ENCODE peak calls at places on chromosomes 2 and 18, in five cellular contexts. C is mesendoderm, W is IMR-90, E is K562, M is mammary epithelial cell. Z is an unnamed sample. For H3K27me3, the result is how much of the 10 kb centered on the place peaks cover.

GRCh38 chr2:174573621-174574081 is 24.0 kb downstream of the WIPF1 start:
- DNase-seq in C (no peak), W (no peak), E (no peak), M (peak), Z (no peak)

GRCh38 chr2:19356545-19357382 is 1.7 kb downstream of the OSR1 start:
- DNase-seq in C (peak), W (peak), E (no peak), M (peak), Z (peak)

GRCh38 chr2:239202836-239203235 is 198.0 kb downstream of the HDAC4 start:
- DNase-seq in C (no peak), W (no peak), E (no peak), M (no peak), Z (no peak)

GRCh38 chr18:55337908-55338521 is 250.0 kb downstream of the TCF4 start:
- DNase-seq in C (no peak), W (no peak), E (no peak), M (no peak), Z (no peak)

GRCh38 chr2:240811346-240812300 is 8.4 kb downstream of the KIF1A start:
- DNase-seq in C (no peak), W (no peak), E (no peak), M (no peak), Z (no peak)

GRCh38 chr18:2411381-2411977 is 159.8 kb downstream of the METTL4 start:
- DNase-seq in C (no peak), W (peak), E (no peak), M (peak), Z (peak)

GRCh38 chr18:8046421-8046820 is 479.3 kb downstream of the PTPRM start:
- DNase-seq in C (no peak), W (no peak), E (no peak), M (no peak), Z (no peak)

GRCh38 chr18:45745817-45746461 is 22.0 kb downstream of the SLC14A1 start:
- DNase-seq in C (no peak), W (no peak), E (no peak), M (peak), Z (no peak)

GRCh38 chr18:41170346-41170745 is 784.7 kb upstream of the PIK3C3 start:
- DNase-seq in C (no peak), W (peak), E (no peak), M (no peak), Z (peak)

GRCh38 chr2:54041135-54041534 is 70.3 kb upstream of the PSME4 start:
- DNase-seq in C (no peak), W (no peak), E (no peak), M (peak), Z (no peak)

GRCh38 chr2:55550368-55551102 is 31.0 kb downstream of the CFAP36 start:
- DNase-seq in C (no peak), W (peak), E (no peak), M (peak), Z (peak)

GRCh38 chr2:8594731-8595427 is 87.0 kb upstream of the ID2 start:
- DNase-seq in C (no peak), W (peak), E (no peak), M (no peak), Z (peak)

GRCh38 chr2:128665113-128665512 is 346.4 kb upstream of the HS6ST1 start:
- DNase-seq in C (no peak), W (no peak), E (no peak), M (no peak), Z (no peak)

GRCh38 chr18:33837191-33837590 is 259.2 kb downstream of the ASXL3 start:
- DNase-seq in C (peak), W (no peak), E (no peak), M (no peak), Z (no peak)

GRCh38 chr2:235934059-235934896 is 233.9 kb downstream of the GBX2 start:
- DNase-seq in C (no peak), W (peak), E (no peak), M (no peak), Z (no peak)

GRCh38 chr2:66555511-66556324 is 120.8 kb downstream of the MEIS1 start:
- DNase-seq in C (no peak), W (no peak), E (no peak), M (no peak), Z (no peak)

GRCh38 chr2:75030218-75031009 is 72.0 kb downstream of the POLE4 start:
- DNase-seq in C (no peak), W (no peak), E (no peak), M (no peak), Z (no peak)

GRCh38 chr18:22175326-22175725 is 5.9 kb downstream of the GATA6 start:
- DNase-seq in C (no peak), W (no peak), E (no peak), M (no peak), Z (no peak)

GRCh38 chr2:127674241-127675209 is 805 bp downstream of the LIMS2 start:
- DNase-seq in C (no peak), W (no peak), E (peak), M (no peak), Z (peak)

GRCh38 chr2:98676742-98677141 is 54.2 kb downstream of the MGAT4A start:
- DNase-seq in C (no peak), W (no peak), E (no peak), M (no peak), Z (no peak)

GRCh38 chr2:26584191-26584590 is 57.0 kb downstream of the CIB4 start:
- DNase-seq in C (no peak), W (no peak), E (no peak), M (no peak), Z (no peak)

GRCh38 chr2:166516712-166517303 is 22.8 kb upstream of the SCN7A start:
- DNase-seq in C (peak), W (peak), E (peak), M (peak), Z (peak)

GRCh38 chr2:165634855-165635254 is 159.2 kb downstream of the GALNT3 start:
- DNase-seq in C (peak), W (peak), E (no peak), M (no peak), Z (peak)

GRCh38 chr2:9631976-9632700 is 1.3 kb upstream of the YWHAQ start:
- DNase-seq in C (peak), W (no peak), E (no peak), M (no peak), Z (peak)

GRCh38 chr2:237482485-237482884 is 4.6 kb upstream of the MLPH start:
- DNase-seq in C (no peak), W (no peak), E (no peak), M (no peak), Z (no peak)

GRCh38 chr18:69774831-69775230 is 172.8 kb downstream of the CD226 start:
- DNase-seq in C (no peak), W (peak), E (no peak), M (no peak), Z (peak)

GRCh38 chr2:192195548-192196418 is 1.1 kb upstream of the TMEFF2 start:
- DNase-seq in C (peak), W (peak), E (no peak), M (no peak), Z (peak)

GRCh38 chr2:112582314-112582746 is 2.1 kb upstream of the CHCHD5 start:
- DNase-seq in C (peak), W (peak), E (peak), M (peak), Z (peak)

GRCh38 chr2:105139556-105140236 is 101.8 kb downstream of the MRPS9 start:
- DNase-seq in C (no peak), W (no peak), E (no peak), M (no peak), Z (no peak)

GRCh38 chr2:203934711-203935438 is 1.7 kb upstream of the ICOS start:
- DNase-seq in C (no peak), W (no peak), E (no peak), M (no peak), Z (no peak)

GRCh38 chr18:34976534-34976898 is 64.7 kb upstream of the MAPRE2 start:
- DNase-seq in C (no peak), W (no peak), E (no peak), M (no peak), Z (no peak)
- H3K27me3 ChIP-seq in C (under half), W (under half), E (under half), M (under half), Z (under half)

GRCh38 chr2:65075176-65075575 is 19.0 kb downstream of the CEP68 start:
- DNase-seq in C (no peak), W (peak), E (no peak), M (no peak), Z (no peak)
- H3K9ac ChIP-seq in C (no peak), W (no peak), E (no peak), M (no peak), Z (peak)

GRCh38 chr18:37348729-37349128 is 216.9 kb downstream of the CELF4 start:
- DNase-seq in C (no peak), W (no peak), E (no peak), M (no peak), Z (no peak)
- H3K27me3 ChIP-seq in C (under half), W (under half), E (under half), M (under half), Z (half or more)

DNA sequence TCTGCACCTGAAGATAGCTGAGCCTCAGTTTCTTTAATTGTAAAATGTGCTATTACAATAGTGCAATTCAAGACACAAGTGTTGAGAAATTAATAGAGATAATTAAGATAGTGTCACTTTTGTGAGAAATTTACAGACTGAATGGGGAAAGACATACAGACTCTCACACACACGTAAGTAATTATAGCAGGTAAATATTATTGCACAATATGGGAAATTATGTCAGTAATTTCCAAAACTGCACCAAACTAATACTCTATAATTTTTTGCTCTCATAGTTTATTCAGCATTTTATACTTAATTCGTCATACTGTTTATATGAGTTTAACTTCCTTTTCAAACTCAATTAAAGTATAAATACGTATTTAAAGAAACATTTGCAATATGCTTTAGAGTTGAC is 124.9 kb upstream of the GYPC start:
- DNase-seq in C (no peak), W (no peak), E (no peak), M (no peak), Z (no peak)
- H3K9ac ChIP-seq in C (no peak), W (no peak), E (no peak), M (no peak), Z (no peak)

GRCh38 chr2:172090044-172090946 is 5.0 kb downstream of the DLX1 start:
- DNase-seq in C (peak), W (no peak), E (no peak), M (no peak), Z (no peak)
- H3K27me3 ChIP-seq in C (half or more), W (half or more), E (under half), M (under half), Z (half or more)

DNA sequence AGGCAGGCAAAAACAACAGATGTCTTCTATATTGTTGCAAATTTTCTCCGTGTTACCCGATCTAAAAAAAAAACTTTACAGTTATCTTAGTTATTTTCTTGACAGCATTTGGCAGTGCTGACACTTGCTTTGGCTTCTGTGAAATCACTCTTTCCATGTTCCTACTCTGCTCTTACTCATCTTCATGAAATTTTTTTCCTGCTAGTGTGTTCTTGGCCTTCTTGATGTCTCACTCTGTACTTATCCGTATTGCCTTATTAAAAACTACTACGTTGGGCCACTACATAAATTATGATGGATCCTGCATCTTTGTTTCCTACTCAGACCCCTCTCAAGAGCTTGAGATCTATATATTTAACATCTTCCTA is 134.4 kb downstream of the IKZF2 start:
- DNase-seq in C (no peak), W (peak), E (no peak), M (no peak), Z (peak)
- H3K9ac ChIP-seq in C (no peak), W (no peak), E (no peak), M (no peak), Z (no peak)

GRCh38 chr2:172087191-172087779 is 2.0 kb downstream of the DLX1 start:
- DNase-seq in C (no peak), W (no peak), E (no peak), M (no peak), Z (no peak)
- H3K27me3 ChIP-seq in C (half or more), W (half or more), E (under half), M (under half), Z (half or more)

DNA sequence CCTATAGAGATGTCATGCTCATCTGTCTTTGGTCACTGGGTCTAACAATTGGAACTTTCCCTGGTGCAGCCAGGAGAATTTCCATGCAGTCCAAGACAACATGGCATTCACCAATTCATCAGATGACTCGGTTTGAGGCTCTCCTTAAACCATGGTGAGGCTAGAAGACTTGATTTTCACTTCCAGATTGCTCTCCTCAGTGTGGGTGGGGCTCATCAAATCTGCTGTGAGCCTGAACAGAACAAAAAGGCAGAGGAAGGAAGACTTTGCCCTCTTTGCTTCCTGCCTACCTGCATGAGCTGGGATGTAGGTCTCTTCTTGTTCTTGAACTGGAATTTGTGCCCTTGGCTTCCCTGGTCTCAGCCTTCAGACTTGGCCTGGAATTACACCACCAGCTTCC is 203.4 kb upstream of the TRIB2 start:
- DNase-seq in C (no peak), W (no peak), E (no peak), M (no peak), Z (no peak)
- H3K9ac ChIP-seq in C (no peak), W (no peak), E (no peak), M (no peak), Z (no peak)

DNA sequence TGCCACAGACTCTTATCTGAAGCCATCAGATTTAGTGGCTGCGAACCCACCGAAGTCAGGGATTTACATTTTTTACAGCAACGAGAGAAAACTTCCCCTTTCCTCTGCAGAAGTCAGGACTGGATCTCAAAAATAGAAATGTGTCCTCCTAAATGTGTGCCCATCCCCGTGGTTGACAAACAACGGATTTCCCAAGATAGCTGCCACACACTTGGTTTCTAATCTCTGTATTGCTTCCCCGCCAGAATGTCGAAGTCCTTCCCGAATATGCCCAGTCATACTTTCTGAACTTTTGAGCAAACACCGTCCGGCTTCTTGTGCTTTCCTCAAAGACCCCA is 847 bp upstream of the ADAM23 start:
- DNase-seq in C (no peak), W (no peak), E (no peak), M (no peak), Z (no peak)
- H3K27me3 ChIP-seq in C (under half), W (under half), E (under half), M (under half), Z (under half)

GRCh38 chr2:190415251-190415650 is 7.1 kb downstream of the MFSD6 start:
- DNase-seq in C (no peak), W (no peak), E (no peak), M (no peak), Z (no peak)

GRCh38 chr2:190415794-190416729 is 7.9 kb downstream of the MFSD6 start:
- DNase-seq in C (no peak), W (no peak), E (no peak), M (no peak), Z (peak)

GRCh38 chr2:190412971-190413370 is 4.8 kb downstream of the MFSD6 start:
- DNase-seq in C (no peak), W (no peak), E (no peak), M (no peak), Z (no peak)

GRCh38 chr2:190410171-190410570 is 2.0 kb downstream of the MFSD6 start:
- DNase-seq in C (no peak), W (no peak), E (no peak), M (no peak), Z (no peak)

DNA sequence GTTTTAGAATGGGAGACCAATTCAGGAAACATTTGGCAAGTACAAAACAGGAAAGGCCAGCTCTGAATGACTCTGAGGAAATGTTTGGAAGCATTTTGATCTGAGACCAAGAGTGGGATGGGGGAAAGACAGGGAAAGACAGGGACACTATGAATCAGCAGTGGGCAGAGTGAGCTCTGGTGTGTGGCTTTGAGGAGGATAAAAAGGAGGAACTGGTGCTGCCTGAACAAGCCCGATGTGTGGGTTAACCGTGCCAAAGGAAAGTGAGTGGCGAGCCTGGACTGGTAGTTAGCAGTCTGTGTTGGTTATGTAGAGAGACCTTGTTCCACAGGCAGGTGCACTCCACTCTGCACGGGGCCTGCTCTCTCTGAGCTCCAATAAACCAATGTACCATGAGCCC is 5.3 kb downstream of the MFSD6 start:
- DNase-seq in C (no peak), W (no peak), E (no peak), M (peak), Z (no peak)
- H3K9ac ChIP-seq in C (no peak), W (no peak), E (no peak), M (no peak), Z (no peak)

Z was measured in adipocyte.